ENCODE peak calls at places on chromosomes 3 and 15, in ten cellular contexts. Y is fibroblast of pulmonary artery; O is brain microvascular endothelial cell; U is effector memory CD4-positive, alpha-beta T cell; Q is fibroblast of lung; J is WERI-Rb-1; M is sigmoid colon; V is psoas muscle; T is heart left ventricle; G is BJ. L is an unnamed sample.

GRCh38 chr15:70947369-70948335 is 55.0 kb downstream of the LRRC49 start:
- DNase-seq in O (no peak), M (no peak), Y (no peak), V (no peak), G (no peak), T (peak), U (no peak), Q (no peak), J (no peak), L (no peak)

GRCh38 chr3:151660890-151661289 is 72.8 kb upstream of the AADACL2 start:
- DNase-seq in O (no peak), Y (peak), U (no peak), J (no peak), M (no peak), G (no peak), Q (no peak), T (no peak), V (no peak), L (peak)

GRCh38 chr15:29331669-29332068 is 62.0 kb upstream of the NSMCE3 start:
- DNase-seq in U (no peak), T (no peak), V (no peak), O (no peak), M (no peak), J (no peak), Q (peak), G (no peak), Y (no peak), L (no peak)

GRCh38 chr15:76340802-76341365 is 4.3 kb downstream of the ISL2 start:
- DNase-seq in V (peak), Q (no peak), Y (no peak), U (peak), M (no peak), G (no peak), O (no peak), T (no peak), J (no peak), L (no peak)

GRCh38 chr3:63557912-63558311 is 94.6 kb upstream of the SNTN start:
- DNase-seq in T (no peak), V (no peak), G (no peak), M (no peak), J (no peak), Q (peak), U (no peak), Y (no peak), O (no peak), L (no peak)

GRCh38 chr3:45950131-45950530 is 6.9 kb downstream of the CXCR6 start:
- DNase-seq in T (no peak), M (no peak), O (no peak), J (no peak), U (no peak), Q (no peak), Y (no peak), G (no peak), V (no peak), L (no peak)

GRCh38 chr3:163555918-163556317 is 1522.4 kb downstream of the SI start:
- DNase-seq in V (no peak), Q (no peak), O (no peak), U (no peak), Y (no peak), J (no peak), M (no peak), T (no peak), G (no peak), L (no peak)

GRCh38 chr3:197309528-197310361 is 11.3 kb upstream of the DLG1 start:
- DNase-seq in U (no peak), J (no peak), Y (peak), T (no peak), G (peak), V (no peak), O (peak), Q (peak), M (no peak), L (peak)

GRCh38 chr3:59784164-59784563 is 734.3 kb upstream of the CFAP20DC start:
- DNase-seq in Q (no peak), U (no peak), Y (no peak), M (no peak), J (no peak), V (no peak), O (no peak), T (no peak), G (no peak), L (no peak)

GRCh38 chr3:12897537-12898289 is 56.3 kb upstream of the RPL32 start:
- DNase-seq in Y (no peak), G (peak), Q (no peak), T (peak), U (no peak), V (peak), O (no peak), J (no peak), M (no peak), L (peak)

GRCh38 chr3:187714404-187714979 is 12.1 kb upstream of the RTP2 start:
- DNase-seq in O (peak), V (no peak), T (peak), Y (peak), Q (peak), G (no peak), J (peak), U (peak), M (peak), L (peak)

GRCh38 chr3:4323246-4324027 is 20.3 kb downstream of the SETMAR start:
- DNase-seq in V (no peak), Q (no peak), O (no peak), T (no peak), U (no peak), Y (peak), M (no peak), G (no peak), J (no peak), L (no peak)

GRCh38 chr3:175193815-175194518 is 334.8 kb downstream of the NAALADL2 start:
- DNase-seq in U (no peak), V (no peak), T (no peak), M (no peak), J (no peak), G (no peak), Y (peak), Q (peak), O (no peak), L (peak)

GRCh38 chr3:24192004-24192403 is 246.9 kb downstream of the NR1D2 start:
- DNase-seq in Q (no peak), O (no peak), M (no peak), J (no peak), T (no peak), Y (no peak), U (no peak), V (no peak), G (no peak), L (no peak)

GRCh38 chr15:88636039-88636438 is 2.8 kb upstream of the ISG20 start:
- DNase-seq in T (no peak), G (no peak), Y (no peak), U (peak), M (no peak), J (no peak), V (peak), O (no peak), Q (no peak), L (peak)

GRCh38 chr3:112579232-112579631 is 17.4 kb downstream of the SLC35A5 start:
- DNase-seq in Y (no peak), Q (no peak), G (no peak), J (no peak), O (no peak), U (no peak), T (no peak), M (no peak), V (no peak), L (no peak)

GRCh38 chr3:123310741-123311140 is 109.0 kb downstream of the SEC22A start:
- DNase-seq in Y (no peak), G (no peak), O (no peak), V (no peak), M (no peak), T (peak), Q (no peak), J (no peak), U (no peak), L (peak)

GRCh38 chr3:60246361-60246760 is 1004.9 kb downstream of the FHIT start:
- DNase-seq in Q (no peak), U (no peak), V (no peak), M (no peak), Y (no peak), J (no peak), G (no peak), T (no peak), O (no peak), L (no peak)

GRCh38 chr15:43133429-43134156 is at the start of gene TMEM62:
- DNase-seq in J (peak), Q (peak), G (no peak), M (peak), O (peak), T (peak), V (peak), Y (peak), U (peak), L (peak)

GRCh38 chr3:8474991-8475390 is 26.6 kb upstream of the LMCD1 start:
- DNase-seq in G (no peak), V (no peak), Y (no peak), M (no peak), J (no peak), T (no peak), Q (no peak), O (no peak), U (no peak), L (no peak)

GRCh38 chr15:79535536-79535935 is 103.4 kb downstream of the MINAR1 start:
- DNase-seq in M (no peak), T (no peak), Q (peak), U (no peak), J (no peak), O (no peak), G (no peak), V (no peak), Y (no peak), L (no peak)

GRCh38 chr3:30548605-30549004 is 57.8 kb upstream of the TGFBR2 start:
- DNase-seq in Y (no peak), Q (no peak), G (no peak), U (no peak), V (no peak), J (no peak), O (no peak), T (no peak), M (no peak), L (peak)

GRCh38 chr3:176147251-176147650 is 1050.0 kb downstream of the TBL1XR1 start:
- DNase-seq in O (no peak), Q (no peak), T (no peak), M (no peak), Y (no peak), G (no peak), V (no peak), J (no peak), U (no peak), L (no peak)

GRCh38 chr3:180184806-180185205 is 148.1 kb upstream of the PEX5L start:
- DNase-seq in U (no peak), Y (no peak), V (no peak), T (no peak), J (no peak), M (no peak), Q (no peak), G (no peak), O (no peak), L (peak)

DNA sequence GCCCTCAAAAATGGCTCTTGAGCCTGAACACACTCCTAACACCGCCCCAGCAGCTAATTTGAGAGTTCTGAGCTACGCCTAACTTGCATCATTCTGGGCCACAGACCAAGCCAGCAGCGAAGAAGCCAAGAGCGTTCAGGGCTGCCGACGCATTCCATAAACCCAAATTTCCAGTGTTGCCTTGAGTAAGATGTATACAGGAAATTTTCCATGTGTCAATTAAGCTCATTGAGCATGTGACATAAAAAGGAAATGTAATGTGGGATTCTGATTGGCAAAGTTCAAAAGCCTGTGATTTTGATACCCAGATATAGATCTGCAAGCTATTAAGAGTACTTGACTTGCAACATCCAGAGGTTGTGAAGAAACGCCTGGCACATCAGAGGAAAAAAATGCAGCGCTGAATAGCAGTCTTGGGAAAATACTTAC is 148.6 kb upstream of the NR2F2 start:
- DNase-seq in Y (peak), U (no peak), G (peak), V (peak), M (peak), T (peak), O (peak), Q (peak), J (no peak), L (peak)
- H3K4me3 ChIP-seq in Y (no peak), U (no peak), G (no peak), V (no peak), M (no peak), T (no peak), O (no peak), Q (no peak), J (no peak), L (no peak)

GRCh38 chr3:127819086-127819485 is 3.2 kb downstream of the MGLL start:
- DNase-seq in Y (no peak), M (no peak), Q (no peak), G (no peak), U (no peak), J (no peak), O (no peak), T (no peak), V (no peak), L (no peak)
- H3K4me3 ChIP-seq in Y (no peak), M (no peak), Q (no peak), G (no peak), U (no peak), J (no peak), O (no peak), T (no peak), V (peak), L (no peak)

DNA sequence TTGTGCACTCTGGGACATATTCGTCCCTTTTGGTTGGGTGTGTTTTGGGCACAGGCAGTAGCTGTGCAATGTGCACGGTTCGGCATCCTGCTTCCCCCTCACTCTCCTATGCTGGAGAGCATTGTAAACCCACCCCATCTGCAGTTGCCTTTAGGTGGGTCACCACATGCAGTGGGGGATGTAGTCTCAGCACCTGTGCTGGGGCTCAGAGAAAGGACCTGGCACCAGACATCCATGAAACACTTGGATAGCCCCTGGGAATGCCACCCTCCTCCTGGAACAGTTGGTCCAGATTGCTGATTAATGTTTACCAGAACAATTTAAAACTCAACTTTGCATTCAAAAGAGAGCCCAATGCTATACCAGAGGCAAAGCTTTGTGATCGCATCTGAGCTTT is 123.9 kb upstream of the MEF2A start:
- DNase-seq in Y (no peak), V (no peak), G (no peak), M (peak), O (no peak), Q (no peak), T (no peak), U (no peak), J (no peak), L (no peak)
- H3K4me3 ChIP-seq in Y (no peak), V (no peak), G (no peak), M (no peak), O (no peak), Q (no peak), T (no peak), U (no peak), J (no peak), L (no peak)

GRCh38 chr3:32991781-32992180 is 40.3 kb downstream of the CCR4 start:
- DNase-seq in O (no peak), G (no peak), Y (no peak), U (no peak), M (no peak), V (no peak), J (no peak), T (no peak), Q (no peak), L (peak)
- H3K4me3 ChIP-seq in O (no peak), G (no peak), Y (no peak), U (no peak), M (no peak), V (no peak), J (no peak), T (no peak), Q (no peak), L (no peak)